ENCODE peak calls at places on chromosomes 5 and 9, in six cellular contexts. X, P, M, K, E and Y are unnamed samples.

GRCh38 chr5:132180134-132180745 is 47.4 kb downstream of the P4HA2 start:
- DNase-seq in X (peak), P (peak), M (no peak), K (no peak), E (no peak), Y (no peak)

GRCh38 chr5:16536246-16536645 is 70.6 kb upstream of the ZNF622 start:
- DNase-seq in X (no peak), P (peak), M (no peak), K (no peak), E (no peak), Y (no peak)

GRCh38 chr5:134577022-134577795 is 51.7 kb downstream of the JADE2 start:
- DNase-seq in X (peak), P (peak), M (no peak), K (no peak), E (no peak), Y (no peak)

GRCh38 chr9:109507421-109507838 is 9.3 kb upstream of the PTPN3 start:
- DNase-seq in X (peak), P (peak), M (no peak), K (no peak), E (no peak), Y (peak)

GRCh38 chr9:38423939-38424843 is at the start of gene IGFBPL1:
- DNase-seq in X (peak), P (no peak), M (no peak), K (peak), E (no peak), Y (no peak)

GRCh38 chr5:150612905-150613670 is 27.4 kb upstream of the SYNPO start:
- DNase-seq in X (no peak), P (no peak), M (no peak), K (peak), E (no peak), Y (no peak)

GRCh38 chr9:76594764-76595410 is 135.9 kb downstream of the GCNT1 start:
- DNase-seq in X (no peak), P (no peak), M (no peak), K (no peak), E (no peak), Y (no peak)

GRCh38 chr9:35656340-35656739 is 1.5 kb downstream of the RMRP start:
- DNase-seq in X (no peak), P (no peak), M (no peak), K (no peak), E (no peak), Y (no peak)

GRCh38 chr5:132559661-132560060 is 2.9 kb downstream of the RAD50 start:
- DNase-seq in X (no peak), P (no peak), M (no peak), K (no peak), E (no peak), Y (no peak)

GRCh38 chr5:23274156-23274555 is 233.3 kb upstream of the PRDM9 start:
- DNase-seq in X (no peak), P (no peak), M (no peak), K (no peak), E (no peak), Y (no peak)

GRCh38 chr5:60261732-60262131 is 368.2 kb upstream of the PDE4D start:
- DNase-seq in X (no peak), P (no peak), M (no peak), K (no peak), E (no peak), Y (no peak)

GRCh38 chr9:105842023-105842644 is 147.8 kb downstream of the TMEM38B start:
- DNase-seq in X (peak), P (peak), M (no peak), K (no peak), E (no peak), Y (peak)